ENCODE peak calls at places on chromosomes 6 and 20, in nine cellular contexts. Q, P, C, F, S, D, T, U and E are unnamed samples.

GRCh38 chr6:31462964-31463940 is 34.7 kb upstream of the MICB start:
- DNase-seq in T (peak; percentile 93), S (peak; percentile 70), Q (peak; percentile 47), F (peak; percentile 86), C (peak; percentile 65), D (peak; percentile 86), P (peak; percentile 90), U (peak; percentile 96), E (peak; percentile 82)

GRCh38 chr6:122609881-122610689 is at the start of gene PKIB:
- DNase-seq in F (peak; percentile 72), T (peak; percentile 87), Q (peak; percentile 80), D (no peak), C (peak; percentile 67), P (peak; percentile 78), U (peak; percentile 86), S (peak; percentile 60), E (no peak)

GRCh38 chr6:135608031-135608430 is 110.5 kb upstream of the AHI1 start:
- DNase-seq in T (no peak), S (no peak), C (no peak), U (no peak), Q (no peak), D (no peak), F (no peak), P (no peak), E (no peak)

GRCh38 chr6:100467144-100468012 is 2.7 kb upstream of the SIM1 start:
- DNase-seq in Q (no peak), S (no peak), D (no peak), T (no peak), P (no peak), C (no peak), U (no peak), F (no peak), E (no peak)

GRCh38 chr6:105401247-105402089 is 1.4 kb downstream of the PREP start:
- DNase-seq in U (no peak), S (no peak), P (no peak), D (no peak), T (no peak), F (no peak), C (peak; percentile 34), Q (no peak), E (no peak)

GRCh38 chr20:62922451-62922921 is 3.8 kb downstream of the DIDO1 start:
- DNase-seq in F (no peak), T (no peak), C (no peak), Q (no peak), D (peak; percentile 46), S (no peak), U (no peak), P (peak; percentile 22), E (peak; percentile 22)

GRCh38 chr6:107401573-107401972 is 57.8 kb downstream of the PDSS2 start:
- DNase-seq in S (no peak), T (no peak), Q (no peak), D (peak; percentile 24), U (no peak), F (no peak), C (no peak), P (no peak), E (no peak)

GRCh38 chr20:43953919-43954617 is 39.4 kb downstream of the TOX2 start:
- DNase-seq in Q (no peak), S (no peak), C (no peak), F (no peak), P (no peak), T (no peak), U (no peak), D (no peak), E (no peak)

GRCh38 chr20:4082406-4083102 is 67.2 kb upstream of the RNF24 start:
- DNase-seq in P (peak; percentile 53), Q (no peak), F (peak; percentile 76), T (peak; percentile 79), S (peak; percentile 35), C (peak; percentile 86), U (peak; percentile 32), D (no peak), E (peak; percentile 14)

GRCh38 chr6:33755070-33755869 is 8.6 kb upstream of the IP6K3 start:
- DNase-seq in T (no peak), C (no peak), P (no peak), F (no peak), U (no peak), D (no peak), Q (peak; percentile 42), S (no peak), E (no peak)

GRCh38 chr6:134398453-134398852 is 80.5 kb upstream of the SGK1 start:
- DNase-seq in Q (no peak), C (no peak), F (peak; percentile 67), S (no peak), D (no peak), U (peak; percentile 18), P (no peak), T (no peak), E (no peak)

GRCh38 chr6:47083586-47084047 is 41.5 kb upstream of the ADGRF1 start:
- DNase-seq in C (peak; percentile 97), U (peak; percentile 88), Q (peak; percentile 91), D (no peak), S (peak; percentile 93), F (peak; percentile 86), T (peak; percentile 65), P (peak; percentile 73), E (no peak)

GRCh38 chr20:35463455-35464300 is 8.3 kb downstream of the CEP250 start:
- DNase-seq in S (no peak), T (peak; percentile 29), F (no peak), D (peak; percentile 80), U (peak; percentile 57), C (peak; percentile 82), P (peak; percentile 67), Q (peak; percentile 71), E (peak; percentile 37)

GRCh38 chr20:8361008-8361652 is 229.1 kb downstream of the PLCB1 start:
- DNase-seq in P (peak; percentile 38), D (peak; percentile 34), U (no peak), Q (no peak), T (peak; percentile 11), C (peak; percentile 24), F (no peak), S (no peak), E (no peak)

GRCh38 chr20:58598271-58599015 is 52.6 kb upstream of the STX16 start:
- DNase-seq in S (peak; percentile 68), C (peak; percentile 82), T (no peak), D (no peak), U (peak; percentile 32), Q (peak; percentile 47), P (no peak), F (no peak), E (no peak)

GRCh38 chr6:44416103-44416502 is 28.6 kb downstream of the CDC5L start:
- DNase-seq in Q (no peak), P (peak; percentile 48), U (no peak), S (no peak), C (peak; percentile 43), D (no peak), F (no peak), T (peak; percentile 9), E (no peak)

GRCh38 chr6:4010682-4011081 is 68.3 kb downstream of the FAM217A start:
- DNase-seq in D (peak; percentile 24), S (no peak), U (no peak), F (no peak), Q (no peak), P (no peak), C (no peak), T (peak; percentile 22), E (no peak)

GRCh38 chr6:96499781-96500180 is 21.8 kb upstream of the UFL1 start:
- DNase-seq in C (no peak), D (peak; percentile 64), Q (no peak), S (no peak), F (no peak), U (no peak), T (no peak), P (no peak), E (peak; percentile 18)

GRCh38 chr6:163652328-163652727 is 237.8 kb downstream of the QKI start:
- DNase-seq in Q (no peak), T (no peak), P (no peak), C (no peak), F (no peak), D (no peak), U (no peak), S (no peak), E (no peak)

GRCh38 chr20:25508083-25508770 is 77.1 kb downstream of the NINL start:
- DNase-seq in Q (no peak), F (no peak), S (no peak), D (no peak), U (peak; percentile 20), P (peak; percentile 81), T (peak; percentile 28), C (peak; percentile 91), E (no peak)

GRCh38 chr6:12363651-12364381 is 73.7 kb downstream of the EDN1 start:
- DNase-seq in D (peak; percentile 24), S (no peak), C (no peak), T (no peak), U (peak; percentile 69), P (no peak), Q (no peak), F (peak; percentile 52), E (no peak)

GRCh38 chr6:110421749-110422443 is 6.5 kb upstream of the DDO start:
- DNase-seq in D (no peak), C (no peak), P (no peak), T (no peak), S (no peak), Q (no peak), U (no peak), F (no peak), E (no peak)

GRCh38 chr20:49981218-49982071 is 1.3 kb upstream of the SNAI1 start:
- DNase-seq in Q (no peak), D (no peak), F (no peak), S (no peak), T (no peak), P (no peak), U (no peak), C (no peak), E (no peak)

GRCh38 chr6:167750956-167751358 is 75.8 kb upstream of the AFDN start:
- DNase-seq in C (no peak), U (peak; percentile 84), S (peak; percentile 72), F (peak; percentile 83), T (peak; percentile 13), P (no peak), Q (no peak), D (no peak), E (no peak)
- H3K9me3 ChIP-seq in C (no peaks in the 10 kb centered on the region), U (no peaks in the 10 kb centered on the region), S (no peaks in the 10 kb centered on the region), F (no peaks in the 10 kb centered on the region), T (peaks cover 8% of the 10 kb centered on the region), P (no peaks in the 10 kb centered on the region), Q (no peaks in the 10 kb centered on the region), D (no peaks in the 10 kb centered on the region), E (no peaks in the 10 kb centered on the region)

GRCh38 chr20:56032251-56032650 is 26.9 kb upstream of the CBLN4 start:
- DNase-seq in C (peak; percentile 12), Q (no peak), U (no peak), T (no peak), F (no peak), P (no peak), S (no peak), D (peak; percentile 42), E (no peak)
- H3K9me3 ChIP-seq in C (no peaks in the 10 kb centered on the region), Q (peaks cover 3% of the 10 kb centered on the region), U (peaks cover 36% of the 10 kb centered on the region), T (peaks cover 6% of the 10 kb centered on the region), F (peaks cover 75% of the 10 kb centered on the region), P (peaks cover 31% of the 10 kb centered on the region), S (peaks cover 74% of the 10 kb centered on the region), D (peaks cover 14% of the 10 kb centered on the region), E (no peaks in the 10 kb centered on the region)

GRCh38 chr20:59664389-59665055 is 60.2 kb downstream of the PHACTR3 start:
- DNase-seq in T (no peak), F (no peak), D (no peak), C (no peak), S (no peak), Q (no peak), P (peak; percentile 5), U (no peak), E (no peak)
- H3K9me3 ChIP-seq in T (no peaks in the 10 kb centered on the region), F (peaks cover 1% of the 10 kb centered on the region), D (no peaks in the 10 kb centered on the region), C (no peaks in the 10 kb centered on the region), S (peaks cover 2% of the 10 kb centered on the region), Q (no peaks in the 10 kb centered on the region), P (no peaks in the 10 kb centered on the region), U (no peaks in the 10 kb centered on the region), E (no peaks in the 10 kb centered on the region)

GRCh38 chr6:155341130-155341828 is 27.0 kb upstream of the TFB1M start:
- DNase-seq in Q (no peak), S (no peak), C (peak; percentile 49), F (no peak), D (no peak), T (peak; percentile 89), U (no peak), P (no peak), E (no peak)
- H3K9me3 ChIP-seq in Q (peaks cover 7% of the 10 kb centered on the region), S (peaks cover 62% of the 10 kb centered on the region), C (no peaks in the 10 kb centered on the region), F (peaks cover 19% of the 10 kb centered on the region), D (peaks cover 23% of the 10 kb centered on the region), T (no peaks in the 10 kb centered on the region), U (no peaks in the 10 kb centered on the region), P (no peaks in the 10 kb centered on the region), E (peaks cover 8% of the 10 kb centered on the region)